ENCODE peak calls at places on chromosome 5, in seven cellular contexts. Q is progenitor cell of endocrine pancreas, D is astrocyte of the cerebellum, R is psoas muscle, C is neural crest cell, M is AG04450, F is cardiac fibroblast. H is an unnamed sample.

GRCh38 chr5:172641359-172642045 is 439 bp downstream of the NEURL1B start:
- DNase-seq in Q (no peak), D (no peak), R (peak), C (peak), M (no peak), F (no peak), H (no peak)

GRCh38 chr5:131661931-131662330 is 26.9 kb upstream of the RAPGEF6 start:
- DNase-seq in Q (no peak), D (no peak), R (no peak), C (no peak), M (no peak), F (no peak), H (peak)

GRCh38 chr5:59019078-59019477 is 436.2 kb downstream of the RAB3C start:
- DNase-seq in Q (no peak), D (no peak), R (no peak), C (no peak), M (no peak), F (no peak), H (no peak)

GRCh38 chr5:90015584-90016018 is 394.0 kb downstream of the CETN3 start:
- DNase-seq in Q (no peak), D (no peak), R (no peak), C (no peak), M (no peak), F (peak), H (no peak)

GRCh38 chr5:122287101-122287500 is 24.9 kb upstream of the SNCAIP start:
- DNase-seq in Q (no peak), D (no peak), R (no peak), C (no peak), M (no peak), F (no peak), H (no peak)

GRCh38 chr5:173327084-173327947 is 898 bp downstream of the STC2 start:
- DNase-seq in Q (no peak), D (no peak), R (no peak), C (no peak), M (no peak), F (peak), H (peak)

GRCh38 chr5:110401881-110402280 is 324.6 kb downstream of the TMEM232 start:
- DNase-seq in Q (no peak), D (no peak), R (no peak), C (no peak), M (no peak), F (peak), H (no peak)

GRCh38 chr5:36596247-36596646 is 10.2 kb upstream of the SLC1A3 start:
- DNase-seq in Q (no peak), D (no peak), R (no peak), C (no peak), M (no peak), F (no peak), H (no peak)

GRCh38 chr5:74408150-74409043 is 232.1 kb downstream of the ENC1 start:
- DNase-seq in Q (no peak), D (no peak), R (no peak), C (no peak), M (no peak), F (no peak), H (no peak)

GRCh38 chr5:6810641-6811405 is 97.6 kb downstream of the TENT4A start:
- DNase-seq in Q (no peak), D (no peak), R (no peak), C (no peak), M (no peak), F (no peak), H (no peak)

GRCh38 chr5:135569755-135570452 is 8.9 kb downstream of the CXCL14 start:
- DNase-seq in Q (peak), D (no peak), R (peak), C (peak), M (no peak), F (peak), H (peak)

GRCh38 chr5:2750758-2751464 is 566 bp downstream of the IRX2 start:
- DNase-seq in Q (no peak), D (no peak), R (no peak), C (peak), M (no peak), F (no peak), H (peak)

GRCh38 chr5:133896446-133896845 is 72.0 kb downstream of the C5orf15 start:
- DNase-seq in Q (no peak), D (no peak), R (no peak), C (no peak), M (no peak), F (no peak), H (no peak)

GRCh38 chr5:85077581-85077980 is 692.9 kb upstream of the EDIL3 start:
- DNase-seq in Q (no peak), D (no peak), R (no peak), C (no peak), M (no peak), F (no peak), H (no peak)
- TF ChIP-seq CTCF in Q (no peak), D (no peak), R (no peak), C (peak), M (no peak), F (no peak), H (no peak)

GRCh38 chr5:169980418-169981053 is at the start of gene INSYN2B:
- DNase-seq in Q (peak), D (peak), R (peak), C (peak), M (peak), F (peak), H (peak)
- TF ChIP-seq CTCF in Q (peak), D (peak), R (peak), C (peak), M (peak), F (peak), H (peak)

GRCh38 chr5:55936100-55936693 is 58.6 kb downstream of the IL6ST start:
- DNase-seq in Q (peak), D (peak), R (peak), C (peak), M (peak), F (peak), H (peak)
- TF ChIP-seq CTCF in Q (peak), D (peak), R (peak), C (peak), M (peak), F (peak), H (peak)

GRCh38 chr5:57184322-57184721 is 10.5 kb downstream of the GPBP1 start:
- DNase-seq in Q (no peak), D (no peak), R (no peak), C (no peak), M (no peak), F (no peak), H (no peak)
- TF ChIP-seq CTCF in Q (no peak), D (no peak), R (no peak), C (no peak), M (no peak), F (no peak), H (no peak)

GRCh38 chr5:78295035-78295961 is 800 bp upstream of the AP3B1 start:
- DNase-seq in Q (peak), D (no peak), R (peak), C (no peak), M (no peak), F (no peak), H (no peak)

DNA sequence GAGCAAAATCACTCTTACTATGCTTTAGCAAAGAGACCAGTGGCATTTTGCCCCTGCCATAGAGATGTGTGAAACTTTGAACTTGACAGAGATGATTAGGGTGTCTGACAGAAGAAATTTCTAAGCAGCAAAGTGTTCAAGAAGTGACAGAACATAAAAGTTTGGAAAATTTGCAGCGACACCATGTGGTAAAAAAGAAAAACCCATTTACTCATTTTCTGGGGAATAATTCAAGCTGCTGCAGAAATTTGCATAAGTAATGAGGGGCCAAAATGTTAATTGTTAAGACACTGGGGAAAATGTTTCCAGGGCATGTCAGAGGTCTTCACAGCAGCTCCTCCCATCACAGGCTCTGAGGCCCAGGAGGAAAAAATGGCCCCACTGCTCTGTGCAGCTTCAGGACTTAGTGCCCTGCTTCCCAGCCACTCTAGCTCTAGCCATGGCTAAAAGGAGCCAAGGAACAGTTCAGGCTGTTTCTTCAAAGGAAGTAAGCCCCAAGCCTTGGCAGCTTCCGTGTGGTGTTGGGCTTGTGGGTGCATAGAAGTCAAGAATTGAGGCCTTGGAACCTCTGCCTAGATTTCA is 6.1 kb upstream of the AP3B1 start:
- DNase-seq in Q (no peak), D (no peak), R (no peak), C (no peak), M (no peak), F (peak), H (peak)
- TF ChIP-seq CTCF in Q (no peak), D (peak), R (peak), C (peak), M (peak), F (peak), H (peak)

GRCh38 chr5:69134126-69134525 is 32.8 kb upstream of the CCNB1 start:
- DNase-seq in Q (no peak), D (no peak), R (no peak), C (no peak), M (no peak), F (no peak), H (no peak)

GRCh38 chr5:69136296-69136695 is 30.7 kb upstream of the CCNB1 start:
- DNase-seq in Q (no peak), D (no peak), R (no peak), C (no peak), M (no peak), F (peak), H (no peak)

GRCh38 chr5:69140827-69141226 is 26.1 kb upstream of the CCNB1 start:
- DNase-seq in Q (no peak), D (no peak), R (no peak), C (no peak), M (no peak), F (no peak), H (no peak)

GRCh38 chr5:69137807-69138206 is 29.1 kb upstream of the CCNB1 start:
- DNase-seq in Q (no peak), D (no peak), R (no peak), C (no peak), M (no peak), F (no peak), H (no peak)

DNA sequence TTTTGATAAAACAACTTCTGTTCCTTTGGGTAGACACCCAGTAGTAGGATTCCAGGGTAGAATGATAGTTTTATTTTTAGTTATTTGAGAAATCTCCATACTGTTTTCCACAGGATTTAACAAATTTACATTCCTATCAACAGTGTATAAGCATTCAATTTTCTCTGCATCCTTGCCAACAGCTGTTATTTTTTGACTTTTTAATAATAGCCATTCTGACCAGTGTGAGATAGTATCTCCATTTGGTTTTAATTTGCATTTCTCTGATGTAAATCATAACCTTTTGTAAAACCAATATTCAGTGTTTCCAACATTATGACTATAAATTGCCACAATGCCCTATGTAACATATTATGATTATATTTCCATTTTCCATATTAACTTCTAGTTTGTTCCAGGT is 28.2 kb upstream of the CCNB1 start:
- DNase-seq in Q (no peak), D (no peak), R (no peak), C (no peak), M (no peak), F (no peak), H (no peak)
- TF ChIP-seq CTCF in Q (no peak), D (no peak), R (no peak), C (no peak), M (no peak), F (no peak), H (no peak)

DNA sequence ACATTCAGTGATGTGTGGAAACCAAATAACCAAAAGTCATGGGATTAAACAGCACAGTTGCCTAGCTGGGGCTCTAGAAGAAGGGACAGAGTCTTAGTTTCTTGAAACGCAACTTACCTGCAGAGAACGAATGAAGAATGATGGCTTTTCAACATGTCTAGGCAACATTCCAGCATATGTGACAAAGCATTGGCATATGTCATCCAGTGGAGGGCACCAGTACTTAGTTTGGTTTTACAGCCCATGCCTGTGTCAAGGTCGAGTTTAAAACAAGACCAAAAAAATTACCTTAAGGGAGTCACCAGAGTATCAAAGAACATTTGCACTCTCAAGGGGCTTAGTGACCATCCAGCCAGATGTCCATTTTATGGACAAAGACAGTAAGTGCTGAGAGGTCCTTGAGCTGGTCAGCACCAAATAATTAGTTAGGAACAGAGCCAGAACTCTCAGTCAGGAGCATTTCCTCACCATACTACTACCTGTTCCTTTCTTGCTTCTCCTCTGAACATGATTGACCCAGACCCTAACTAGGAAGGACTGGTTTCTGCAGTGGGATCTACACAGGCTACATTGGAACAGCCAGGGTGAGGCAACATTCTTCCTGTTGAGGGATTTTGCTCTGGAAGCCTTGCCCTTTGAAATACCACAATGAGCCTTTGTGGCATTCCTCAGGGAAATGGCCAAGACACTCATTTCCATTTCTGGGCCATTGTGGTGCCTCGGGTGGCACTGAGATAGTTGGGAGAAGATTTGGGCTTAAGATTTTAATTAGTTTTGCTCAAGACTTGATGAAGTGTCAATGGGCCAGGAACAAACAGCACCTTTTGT is 75.4 kb upstream of the ANKH start:
- DNase-seq in Q (no peak), D (no peak), R (no peak), C (no peak), M (no peak), F (peak), H (no peak)
- TF ChIP-seq CTCF in Q (peak), D (peak), R (peak), C (peak), M (peak), F (peak), H (peak)

GRCh38 chr5:33671700-33672291 is 220.0 kb downstream of the ADAMTS12 start:
- DNase-seq in Q (no peak), D (no peak), R (no peak), C (no peak), M (no peak), F (no peak), H (no peak)

GRCh38 chr5:33679791-33680190 is 212.0 kb downstream of the ADAMTS12 start:
- DNase-seq in Q (no peak), D (no peak), R (no peak), C (no peak), M (no peak), F (peak), H (peak)

GRCh38 chr5:33675958-33676464 is 215.8 kb downstream of the ADAMTS12 start:
- DNase-seq in Q (no peak), D (no peak), R (no peak), C (no peak), M (no peak), F (no peak), H (no peak)
- TF ChIP-seq CTCF in Q (no peak), D (no peak), R (no peak), C (no peak), M (no peak), F (no peak), H (no peak)

DNA sequence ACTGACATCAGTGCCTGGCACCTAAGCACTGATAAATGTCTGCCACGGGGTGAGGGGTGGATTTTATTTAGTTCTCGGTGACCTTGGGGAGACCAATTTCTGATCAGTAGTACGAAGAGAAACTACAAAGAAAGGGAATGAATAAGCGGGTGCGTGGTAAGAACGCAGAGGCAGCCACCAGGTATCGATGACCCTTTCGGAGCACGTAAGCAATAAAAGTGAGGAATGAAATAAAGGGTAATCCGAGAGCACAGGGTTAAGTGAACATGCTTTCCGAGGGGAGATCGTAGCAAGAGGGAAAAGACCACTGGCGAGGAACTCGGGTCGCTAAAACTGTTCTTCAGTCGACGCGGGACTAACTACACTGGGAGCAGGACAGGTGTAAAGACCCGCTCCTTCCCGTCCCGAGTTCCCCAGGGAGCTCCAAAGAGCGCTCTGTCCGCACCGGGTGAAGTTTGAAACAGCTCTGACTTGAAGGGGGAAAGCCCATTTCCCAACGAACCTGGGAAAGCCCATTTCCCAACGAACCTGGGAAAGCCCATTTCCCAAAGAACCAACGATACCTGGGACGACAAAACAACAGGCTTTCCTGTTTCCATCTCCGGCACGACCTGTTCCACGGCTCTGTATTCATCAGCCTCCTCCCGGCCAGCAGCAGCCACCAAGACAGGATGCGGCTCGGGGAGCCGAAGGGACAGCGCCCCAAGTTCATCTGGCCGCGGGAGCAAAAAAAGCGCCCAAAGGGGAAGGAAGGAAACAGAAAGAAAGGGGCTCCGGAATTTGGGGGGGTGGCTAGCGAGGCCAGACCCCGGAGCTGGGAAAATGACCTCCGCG is 993 bp downstream of the ELOVL7 start:
- DNase-seq in Q (no peak), D (no peak), R (no peak), C (peak), M (no peak), F (no peak), H (no peak)
- TF ChIP-seq CTCF in Q (no peak), D (no peak), R (no peak), C (no peak), M (no peak), F (no peak), H (no peak)